ENCODE peak calls at places on chromosome 2, in four cellular contexts. D is activated CD4-positive, alpha-beta T cell treated with anti-CD3 and anti-CD28 coated beads, Interleukin-2, amount 50 U/mL, for 4 hours; R is iris pigment epithelial cell; C is HT1080. V is an unnamed sample.
A peak's percentile ranks its signal among the peaks of the same experiment; 100 is the strongest.

GRCh38 chr2:51813245-51813644 is 781.3 kb upstream of the NRXN1 start:
- DNase-seq in C (peak; percentile 67), R (peak; percentile 85), D (no peak), V (no peak)

GRCh38 chr2:66431840-66432511 is 2.9 kb upstream of the MEIS1 start:
- DNase-seq in R (no peak), D (no peak), C (no peak), V (no peak)

GRCh38 chr2:10865841-10866240 is 45.9 kb upstream of the KCNF1 start:
- DNase-seq in C (no peak), D (no peak), R (no peak), V (no peak)

GRCh38 chr2:54772531-54772930 is 49.1 kb downstream of the EML6 start:
- DNase-seq in C (peak; percentile 74), D (no peak), R (peak; percentile 27), V (no peak)

GRCh38 chr2:229408356-229408755 is 137.3 kb upstream of the PID1 start:
- DNase-seq in C (peak; percentile 95), R (peak; percentile 97), D (no peak), V (no peak)

GRCh38 chr2:234204480-234204879 is 154.0 kb downstream of the SPP2 start:
- DNase-seq in C (no peak), R (peak; percentile 49), D (no peak), V (no peak)

GRCh38 chr2:86634352-86634751 is 10.7 kb upstream of the RNF103 start:
- DNase-seq in C (no peak), D (no peak), R (no peak), V (no peak)

GRCh38 chr2:12965540-12966269 is 249.0 kb downstream of the TRIB2 start:
- DNase-seq in C (peak; percentile 81), R (peak; percentile 78), D (no peak), V (no peak)

GRCh38 chr2:138964413-138964812 is 184.2 kb upstream of the NXPH2 start:
- DNase-seq in D (no peak), C (peak; percentile 41), R (no peak), V (no peak)

GRCh38 chr2:233062946-233063268 is 2.8 kb downstream of the INPP5D start:
- DNase-seq in C (no peak), R (no peak), D (no peak), V (no peak)

GRCh38 chr2:55511508-55512124 is 7.9 kb upstream of the CFAP36 start:
- DNase-seq in R (peak; percentile 54), C (peak; percentile 56), D (no peak), V (peak; percentile 55)

GRCh38 chr2:177174456-177174855 is 38.1 kb upstream of the HNRNPA3 start:
- DNase-seq in C (no peak), R (no peak), D (no peak), V (no peak)

GRCh38 chr2:96399342-96400048 is 63.9 kb downstream of the NCAPH start:
- DNase-seq in C (no peak), R (no peak), D (no peak), V (no peak)

GRCh38 chr2:238728322-238729260 is 119.3 kb upstream of the TWIST2 start:
- DNase-seq in D (no peak), R (peak; percentile 38), C (no peak), V (no peak)

GRCh38 chr2:138997849-138998517 is 217.8 kb upstream of the NXPH2 start:
- DNase-seq in C (peak; percentile 87), D (no peak), R (peak; percentile 32), V (no peak)

V was measured in HEK293T.